ENCODE peak calls at places on chromosomes 13 and 19, in four cellular contexts. One of them, this sample, is unnamed.

GRCh38 chr13:44176173-44176572 is 197.5 kb upstream of the SERP2 start:
- DNase-seq in neural crest cell: no peak
- DNase-seq in fibroblast of pulmonary artery: no peak
- DNase-seq in GM12865: no peak
- DNase-seq in this sample: no peak

GRCh38 chr19:11551603-11552235 is 7.3 kb downstream of the ELOF1 start:
- DNase-seq in fibroblast of pulmonary artery: no peak
- DNase-seq in GM12865: no peak
- DNase-seq in neural crest cell: no peak
- DNase-seq in this sample: peak

GRCh38 chr13:96621634-96622033 is 372.6 kb downstream of the OXGR1 start:
- DNase-seq in GM12865: no peak
- DNase-seq in neural crest cell: no peak
- DNase-seq in fibroblast of pulmonary artery: no peak
- DNase-seq in this sample: no peak

GRCh38 chr13:42247883-42248282 is 24.1 kb upstream of the AKAP11 start:
- DNase-seq in fibroblast of pulmonary artery: no peak
- DNase-seq in neural crest cell: no peak
- DNase-seq in GM12865: no peak
- DNase-seq in this sample: no peak

GRCh38 chr13:113582841-113583631 is 1.5 kb upstream of the TFDP1 start:
- DNase-seq in fibroblast of pulmonary artery: no peak
- DNase-seq in GM12865: no peak
- DNase-seq in neural crest cell: no peak
- DNase-seq in this sample: no peak

GRCh38 chr13:113765241-113765910 is 6.3 kb downstream of the TMEM255B start:
- DNase-seq in GM12865: no peak
- DNase-seq in neural crest cell: no peak
- DNase-seq in fibroblast of pulmonary artery: no peak
- DNase-seq in this sample: no peak

GRCh38 chr13:46086421-46086922 is 18.4 kb downstream of the CPB2 start:
- DNase-seq in neural crest cell: no peak
- DNase-seq in GM12865: no peak
- DNase-seq in fibroblast of pulmonary artery: no peak
- DNase-seq in this sample: no peak

GRCh38 chr19:21915411-21915810 is 79.4 kb upstream of the ZNF43 start:
- DNase-seq in GM12865: no peak
- DNase-seq in fibroblast of pulmonary artery: no peak
- DNase-seq in neural crest cell: no peak
- DNase-seq in this sample: no peak

GRCh38 chr19:17544418-17544817 is 11.0 kb upstream of the COLGALT1 start:
- DNase-seq in GM12865: no peak
- DNase-seq in fibroblast of pulmonary artery: no peak
- DNase-seq in neural crest cell: no peak
- DNase-seq in this sample: no peak

GRCh38 chr13:53408847-53409568 is 380.4 kb downstream of the OLFM4 start:
- DNase-seq in GM12865: no peak
- DNase-seq in fibroblast of pulmonary artery: no peak
- DNase-seq in neural crest cell: no peak
- DNase-seq in this sample: no peak

GRCh38 chr13:41595298-41595697 is 137.9 kb downstream of the RGCC start:
- DNase-seq in neural crest cell: no peak
- DNase-seq in fibroblast of pulmonary artery: no peak
- DNase-seq in GM12865: no peak
- DNase-seq in this sample: no peak

GRCh38 chr19:33194527-33194883 is 375 bp downstream of the LRP3 start:
- DNase-seq in fibroblast of pulmonary artery: no peak
- DNase-seq in neural crest cell: no peak
- DNase-seq in GM12865: no peak
- DNase-seq in this sample: no peak

GRCh38 chr19:2132191-2132590 is 19.2 kb downstream of the AP3D1 start:
- DNase-seq in fibroblast of pulmonary artery: no peak
- DNase-seq in GM12865: no peak
- DNase-seq in neural crest cell: no peak
- DNase-seq in this sample: no peak

GRCh38 chr13:32314271-32314967 is 744 bp downstream of the ZAR1L start:
- DNase-seq in GM12865: no peak
- DNase-seq in fibroblast of pulmonary artery: no peak
- DNase-seq in neural crest cell: no peak
- DNase-seq in this sample: no peak

GRCh38 chr13:46170687-46171086 is 11.3 kb downstream of the LCP1 start:
- DNase-seq in neural crest cell: peak
- DNase-seq in GM12865: no peak
- DNase-seq in fibroblast of pulmonary artery: peak
- DNase-seq in this sample: peak

GRCh38 chr19:29062486-29063435 is 150.2 kb downstream of the UQCRFS1 start:
- DNase-seq in neural crest cell: no peak
- DNase-seq in fibroblast of pulmonary artery: no peak
- DNase-seq in GM12865: no peak
- DNase-seq in this sample: no peak

GRCh38 chr19:49469828-49470614 is 4.0 kb upstream of the FLT3LG start:
- DNase-seq in GM12865: peak
- DNase-seq in fibroblast of pulmonary artery: no peak
- DNase-seq in neural crest cell: no peak
- DNase-seq in this sample: no peak

GRCh38 chr19:35257113-35257461 is 8.3 kb downstream of the LSR start:
- DNase-seq in GM12865: no peak
- DNase-seq in neural crest cell: no peak
- DNase-seq in fibroblast of pulmonary artery: no peak
- DNase-seq in this sample: no peak

GRCh38 chr19:17025361-17025760 is 1.2 kb downstream of the CPAMD8 start:
- DNase-seq in GM12865: no peak
- DNase-seq in neural crest cell: no peak
- DNase-seq in fibroblast of pulmonary artery: no peak
- DNase-seq in this sample: no peak

GRCh38 chr13:97028441-97029299 is 34.4 kb upstream of the OXGR1 start:
- DNase-seq in GM12865: peak
- DNase-seq in neural crest cell: peak
- DNase-seq in fibroblast of pulmonary artery: peak
- DNase-seq in this sample: peak

GRCh38 chr19:23403581-23404324 is 8.5 kb upstream of the ZNF91 start:
- DNase-seq in GM12865: no peak
- DNase-seq in fibroblast of pulmonary artery: no peak
- DNase-seq in neural crest cell: no peak
- DNase-seq in this sample: no peak
- TF ChIP-seq CTCF in GM12865: no peak
- TF ChIP-seq CTCF in fibroblast of pulmonary artery: no peak
- TF ChIP-seq CTCF in neural crest cell: no peak
- TF ChIP-seq CTCF in this sample: no peak

DNA sequence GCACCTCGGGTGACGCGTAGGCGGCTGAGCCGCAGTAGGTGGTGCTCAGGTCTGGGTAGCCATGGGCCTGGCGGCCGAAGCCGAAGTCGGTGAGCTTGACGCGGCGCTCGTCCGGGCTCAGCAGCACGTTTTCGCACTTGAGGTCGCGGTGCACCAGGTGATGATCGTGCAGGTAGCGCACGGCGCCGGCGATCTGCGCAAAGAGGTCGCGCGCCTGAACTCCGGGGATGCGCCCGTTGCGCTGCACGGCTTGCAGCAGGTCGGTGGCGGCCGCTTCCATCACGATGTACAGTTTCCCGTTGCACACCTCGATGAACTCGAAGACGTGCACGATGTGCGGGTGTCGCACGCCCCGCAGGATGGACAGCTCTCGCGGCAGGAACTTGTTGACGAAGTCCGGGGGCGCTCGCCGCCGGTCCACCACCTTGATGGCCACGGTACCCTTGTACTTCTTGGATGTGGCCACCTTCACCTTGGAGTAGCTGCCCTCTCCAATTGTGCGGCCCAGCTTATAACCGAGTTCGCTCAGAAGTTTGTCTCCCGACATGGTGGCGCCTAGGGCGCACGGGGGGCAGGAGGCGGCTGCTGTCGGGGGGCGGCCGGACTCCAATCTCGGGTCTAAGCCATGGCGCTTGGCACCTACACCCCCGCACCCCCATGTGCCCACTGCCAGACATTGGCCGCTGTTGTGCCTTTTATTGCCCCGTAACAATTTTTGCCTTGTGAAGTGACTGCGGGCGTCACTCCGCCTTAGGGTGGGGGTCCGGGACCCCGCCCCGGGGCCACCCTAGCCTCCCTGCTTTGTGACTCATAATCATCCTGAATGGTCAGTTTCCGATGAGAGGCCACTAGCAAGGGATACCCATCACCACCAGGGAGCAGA is at the start of gene TSSK6:
- DNase-seq in fibroblast of pulmonary artery: no peak
- DNase-seq in GM12865: no peak
- DNase-seq in neural crest cell: no peak
- DNase-seq in this sample: no peak
- TF ChIP-seq CTCF in fibroblast of pulmonary artery: no peak
- TF ChIP-seq CTCF in GM12865: no peak
- TF ChIP-seq CTCF in neural crest cell: no peak
- TF ChIP-seq CTCF in this sample: no peak

DNA sequence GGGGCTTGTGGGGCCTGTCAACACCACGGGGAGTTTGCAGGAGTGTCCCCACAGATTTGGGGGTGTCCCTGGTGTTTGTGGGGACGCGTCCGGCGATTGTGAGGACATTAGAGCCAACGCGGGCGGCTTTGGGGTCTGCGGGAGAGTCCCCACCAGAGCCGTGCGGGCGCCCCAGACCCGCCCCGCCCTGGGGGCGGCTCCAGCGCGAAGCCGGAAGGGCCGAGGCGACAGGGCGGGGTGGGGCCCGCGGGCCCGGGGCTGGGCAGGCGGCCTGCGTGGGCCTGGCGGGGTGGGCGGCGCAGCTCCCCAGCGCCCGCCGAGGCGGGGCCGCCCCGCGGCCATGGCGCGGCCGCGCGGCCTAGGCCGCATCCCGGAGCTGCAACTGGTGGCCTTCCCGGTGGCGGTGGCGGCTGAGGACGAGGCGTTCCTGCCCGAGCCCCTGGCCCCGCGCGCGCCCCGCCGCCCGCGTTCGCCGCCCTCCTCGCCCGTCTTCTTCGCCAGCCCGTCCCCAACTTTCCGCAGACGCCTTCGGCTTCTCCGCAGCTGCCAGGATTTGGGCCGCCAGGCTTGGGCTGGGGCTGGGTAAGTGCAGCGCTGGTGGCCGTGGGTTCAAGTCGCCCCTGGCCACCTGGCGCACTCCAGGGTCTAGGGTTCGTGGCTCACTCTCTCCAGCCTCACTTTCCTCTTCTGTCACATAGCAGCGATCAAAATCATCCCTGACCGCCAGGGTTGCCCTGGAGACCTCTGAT is 10.3 kb downstream of the PDE4A start:
- DNase-seq in neural crest cell: no peak
- DNase-seq in fibroblast of pulmonary artery: peak
- DNase-seq in GM12865: peak
- DNase-seq in this sample: no peak
- TF ChIP-seq CTCF in neural crest cell: no peak
- TF ChIP-seq CTCF in fibroblast of pulmonary artery: no peak
- TF ChIP-seq CTCF in GM12865: no peak
- TF ChIP-seq CTCF in this sample: no peak

GRCh38 chr13:52026246-52026626 is 1.7 kb downstream of the UTP14C start:
- DNase-seq in neural crest cell: no peak
- DNase-seq in GM12865: no peak
- DNase-seq in fibroblast of pulmonary artery: no peak
- DNase-seq in this sample: no peak
- TF ChIP-seq CTCF in neural crest cell: no peak
- TF ChIP-seq CTCF in GM12865: peak
- TF ChIP-seq CTCF in fibroblast of pulmonary artery: no peak
- TF ChIP-seq CTCF in this sample: no peak

GRCh38 chr19:55311397-55311796 is 13.7 kb downstream of the TMEM150B start:
- DNase-seq in neural crest cell: no peak
- DNase-seq in fibroblast of pulmonary artery: no peak
- DNase-seq in GM12865: no peak
- DNase-seq in this sample: no peak

GRCh38 chr19:55309437-55309836 is 15.7 kb downstream of the TMEM150B start:
- DNase-seq in fibroblast of pulmonary artery: no peak
- DNase-seq in neural crest cell: no peak
- DNase-seq in GM12865: no peak
- DNase-seq in this sample: no peak

GRCh38 chr19:55310498-55310897 is 14.6 kb downstream of the TMEM150B start:
- DNase-seq in fibroblast of pulmonary artery: no peak
- DNase-seq in neural crest cell: no peak
- DNase-seq in GM12865: no peak
- DNase-seq in this sample: no peak

GRCh38 chr19:55312621-55313117 is 12.5 kb downstream of the TMEM150B start:
- DNase-seq in fibroblast of pulmonary artery: no peak
- DNase-seq in GM12865: no peak
- DNase-seq in neural crest cell: no peak
- DNase-seq in this sample: no peak

DNA sequence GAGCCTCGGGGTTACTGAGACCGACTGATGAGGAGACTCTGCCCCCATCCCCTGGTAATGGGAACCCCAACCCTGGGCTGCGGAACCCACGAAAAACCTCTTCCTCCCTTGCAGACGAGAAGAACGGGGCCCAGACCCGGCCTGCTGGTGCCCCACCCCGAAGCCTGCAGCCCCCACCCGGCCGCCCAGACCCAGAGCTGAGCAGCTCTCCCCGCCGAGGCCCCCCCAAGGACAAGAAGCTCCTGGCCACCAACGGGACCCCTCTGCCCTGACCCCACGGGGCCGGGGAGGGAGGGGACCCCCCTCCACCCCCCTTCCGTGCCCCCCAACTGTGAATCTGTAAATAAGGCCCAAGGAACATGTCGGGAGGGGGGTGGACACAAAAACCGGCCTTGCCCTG is 13.3 kb downstream of the TMEM150B start:
- DNase-seq in GM12865: no peak
- DNase-seq in fibroblast of pulmonary artery: no peak
- DNase-seq in neural crest cell: no peak
- DNase-seq in this sample: no peak
- TF ChIP-seq CTCF in GM12865: no peak
- TF ChIP-seq CTCF in fibroblast of pulmonary artery: no peak
- TF ChIP-seq CTCF in neural crest cell: no peak
- TF ChIP-seq CTCF in this sample: no peak